ENCODE peak calls at places on chromosomes 2 and 18, in seven cellular contexts. H is progenitor cell of endocrine pancreas, M is pancreas, Q is IMR-90, D is fibroblast of pulmonary artery, W is A673, J is choroid plexus epithelial cell. U is an unnamed sample.

GRCh38 chr2:235898766-235899165 is 269.4 kb downstream of the GBX2 start:
- DNase-seq in H (no peak), M (no peak), Q (peak; percentile 22), D (peak; percentile 6), W (no peak), J (peak; percentile 62), U (no peak)

GRCh38 chr2:82539222-82539621 is 1919.9 kb downstream of the SUCLG1 start:
- DNase-seq in H (no peak), M (no peak), Q (no peak), D (no peak), W (no peak), J (peak; percentile 0), U (no peak)

GRCh38 chr2:163692081-163692480 is 43.7 kb downstream of the FIGN start:
- DNase-seq in H (no peak), M (no peak), Q (no peak), D (no peak), W (no peak), J (peak; percentile 56), U (no peak)

GRCh38 chr2:147149589-147150245 is 695.1 kb upstream of the ACVR2A start:
- DNase-seq in H (no peak), M (no peak), Q (no peak), D (peak; percentile 47), W (peak; percentile 44), J (peak; percentile 81), U (no peak)

GRCh38 chr2:145352499-145352898 is 832.6 kb upstream of the ZEB2 start:
- DNase-seq in H (no peak), M (no peak), Q (no peak), D (no peak), W (peak; percentile 21), J (no peak), U (no peak)

GRCh38 chr18:57373017-57373416 is 20.7 kb downstream of the ST8SIA3 start:
- DNase-seq in H (no peak), M (no peak), Q (no peak), D (no peak), W (no peak), J (no peak), U (no peak)

GRCh38 chr2:139721454-139721995 is 941.3 kb upstream of the NXPH2 start:
- DNase-seq in H (no peak), M (no peak), Q (no peak), D (no peak), W (no peak), J (no peak), U (no peak)

GRCh38 chr2:178412047-178412446 is 38.9 kb downstream of the PRKRA start:
- DNase-seq in H (no peak), M (no peak), Q (no peak), D (no peak), W (peak; percentile 20), J (no peak), U (no peak)

GRCh38 chr2:205094031-205094430 is 548.8 kb downstream of the PARD3B start:
- DNase-seq in H (no peak), M (no peak), Q (no peak), D (no peak), W (no peak), J (no peak), U (no peak)

GRCh38 chr2:119068154-119068725 is 90.3 kb downstream of the C1QL2 start:
- DNase-seq in H (no peak), M (no peak), Q (no peak), D (no peak), W (no peak), J (no peak), U (no peak)

GRCh38 chr2:100017633-100018032 is 124.8 kb downstream of the AFF3 start:
- DNase-seq in H (no peak), M (no peak), Q (peak; percentile 74), D (peak; percentile 24), W (peak; percentile 1), J (no peak), U (no peak)

GRCh38 chr2:27306657-27307544 is 1.3 kb downstream of the UCN start:
- DNase-seq in H (no peak), M (peak; percentile 61), Q (no peak), D (no peak), W (peak; percentile 57), J (no peak), U (no peak)

GRCh38 chr2:72694715-72695496 is 130.9 kb downstream of the EXOC6B start:
- DNase-seq in H (no peak), M (no peak), Q (peak; percentile 67), D (peak; percentile 62), W (no peak), J (peak; percentile 88), U (peak; percentile 55)

GRCh38 chr2:30695749-30696148 is 111.5 kb downstream of the CAPN13 start:
- DNase-seq in H (no peak), M (no peak), Q (no peak), D (no peak), W (no peak), J (no peak), U (peak; percentile 10)

GRCh38 chr2:230627806-230628724 is 84.6 kb upstream of the CAB39 start:
- DNase-seq in H (no peak), M (no peak), Q (peak; percentile 78), D (peak; percentile 73), W (no peak), J (peak; percentile 84), U (no peak)

GRCh38 chr2:119126650-119127049 is 31.9 kb downstream of the C1QL2 start:
- DNase-seq in H (peak; percentile 27), M (peak; percentile 67), Q (no peak), D (peak; percentile 2), W (peak; percentile 28), J (peak; percentile 7), U (no peak)

GRCh38 chr2:148023861-148024260 is 3.0 kb downstream of the MBD5 start:
- DNase-seq in H (no peak), M (no peak), Q (no peak), D (no peak), W (no peak), J (no peak), U (no peak)

GRCh38 chr18:3380384-3380961 is 69.5 kb upstream of the TGIF1 start:
- DNase-seq in H (no peak), M (no peak), Q (peak; percentile 58), D (peak; percentile 25), W (peak; percentile 79), J (peak; percentile 45), U (no peak)
- TF ChIP-seq CTCF in H (no peak), M (no peak), Q (peak; percentile 5), D (peak; percentile 8), W (peak; percentile 42), J (peak; percentile 45), U (no peak)

GRCh38 chr18:32261003-32261402 is 71.2 kb downstream of the MEP1B start:
- DNase-seq in H (no peak), M (no peak), Q (no peak), D (no peak), W (peak; percentile 8), J (no peak), U (no peak)
- TF ChIP-seq CTCF in H (no peak), M (no peak), Q (no peak), D (peak; percentile 9), W (peak; percentile 28), J (peak; percentile 26), U (no peak)

GRCh38 chr2:43186679-43187374 is 39.6 kb downstream of the ZFP36L2 start:
- DNase-seq in H (no peak), M (no peak), Q (no peak), D (no peak), W (no peak), J (no peak), U (no peak)

GRCh38 chr2:43185146-43185545 is 41.3 kb downstream of the ZFP36L2 start:
- DNase-seq in H (no peak), M (no peak), Q (peak; percentile 21), D (no peak), W (no peak), J (no peak), U (no peak)

GRCh38 chr2:43186321-43186678 is 40.1 kb downstream of the ZFP36L2 start:
- DNase-seq in H (no peak), M (no peak), Q (no peak), D (no peak), W (no peak), J (no peak), U (no peak)

GRCh38 chr2:43183743-43184142 is 42.7 kb downstream of the ZFP36L2 start:
- DNase-seq in H (no peak), M (no peak), Q (no peak), D (no peak), W (no peak), J (no peak), U (no peak)

DNA sequence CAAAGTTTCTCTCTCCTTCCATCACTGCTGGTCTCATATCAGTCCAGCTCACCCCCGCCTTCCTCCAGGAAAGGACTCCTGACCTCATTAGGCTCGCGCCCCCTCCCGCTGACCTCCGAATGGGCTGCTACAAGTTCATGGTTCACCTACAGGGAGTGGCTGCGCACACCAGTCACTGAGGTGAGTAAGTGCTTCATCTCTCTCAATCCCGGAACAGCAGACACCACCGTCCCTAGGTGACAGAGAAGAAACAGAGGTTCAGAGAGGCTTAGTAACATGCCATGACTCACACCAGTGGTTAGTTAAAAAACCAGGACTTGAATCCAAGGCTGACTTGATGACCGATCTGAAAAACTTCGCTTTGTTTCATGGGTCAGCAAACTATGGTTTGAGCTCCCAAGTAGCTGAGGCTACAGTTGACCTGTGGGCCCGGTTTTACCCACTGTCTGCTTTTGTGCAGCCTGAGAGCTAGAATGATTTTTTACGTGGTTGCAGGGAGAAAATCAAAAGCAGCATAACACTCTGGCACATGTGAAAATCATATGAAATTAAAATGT is 42.0 kb downstream of the ZFP36L2 start:
- DNase-seq in H (no peak), M (no peak), Q (peak; percentile 78), D (no peak), W (no peak), J (peak; percentile 68), U (no peak)
- TF ChIP-seq CTCF in H (no peak), M (no peak), Q (no peak), D (no peak), W (no peak), J (no peak), U (no peak)

GRCh38 chr2:14815201-14815600 is 182.7 kb downstream of the LRATD1 start:
- DNase-seq in H (no peak), M (no peak), Q (no peak), D (no peak), W (no peak), J (no peak), U (no peak)

GRCh38 chr2:14816069-14816738 is 183.7 kb downstream of the LRATD1 start:
- DNase-seq in H (no peak), M (no peak), Q (no peak), D (no peak), W (no peak), J (no peak), U (no peak)

GRCh38 chr2:14817848-14818247 is 185.3 kb downstream of the LRATD1 start:
- DNase-seq in H (no peak), M (no peak), Q (no peak), D (no peak), W (no peak), J (no peak), U (no peak)
- TF ChIP-seq CTCF in H (no peak), M (no peak), Q (no peak), D (no peak), W (no peak), J (no peak), U (no peak)

GRCh38 chr2:12716250-12717190 is at the start of gene TRIB2:
- DNase-seq in H (peak; percentile 78), M (peak; percentile 94), Q (peak; percentile 84), D (peak; percentile 94), W (peak; percentile 95), J (peak; percentile 96), U (peak; percentile 58)
- TF ChIP-seq CTCF in H (no peak), M (no peak), Q (peak; percentile 24), D (no peak), W (peak; percentile 10), J (no peak), U (no peak)

GRCh38 chr2:149422337-149422990 is 92.1 kb downstream of the LYPD6 start:
- DNase-seq in H (no peak), M (no peak), Q (peak; percentile 27), D (peak; percentile 20), W (peak; percentile 7), J (peak; percentile 20), U (no peak)
- TF ChIP-seq CTCF in H (no peak), M (no peak), Q (no peak), D (no peak), W (no peak), J (no peak), U (no peak)

U was measured in mesothelial cell of epicardium.